ENCODE peak calls at places on chromosomes 1 and 21, in eight cellular contexts. V, W, F, U, G, H, D and C are unnamed samples.
A peak's percentile ranks its signal among the peaks of the same experiment; 100 is the strongest.

GRCh38 chr1:2962061-2962460 is 59.2 kb upstream of the ACTRT2 start:
- DNase-seq in V (no peak), W (peak; percentile 19), F (no peak), U (no peak), G (no peak), H (no peak), D (no peak), C (peak; percentile 25)

GRCh38 chr1:94792876-94793605 is 27.1 kb upstream of the SLC44A3 start:
- DNase-seq in V (no peak), W (no peak), F (no peak), U (no peak), G (no peak), H (no peak), D (no peak), C (no peak)

GRCh38 chr1:41015281-41015680 is 6.2 kb downstream of the SLFNL1 start:
- DNase-seq in V (no peak), W (no peak), F (no peak), U (no peak), G (no peak), H (no peak), D (no peak), C (no peak)

GRCh38 chr1:156582388-156583022 is 3.0 kb downstream of the TTC24 start:
- DNase-seq in V (no peak), W (no peak), F (no peak), U (no peak), G (no peak), H (peak; percentile 29), D (no peak), C (no peak)

GRCh38 chr1:157415661-157416060 is 136.7 kb downstream of the FCRL5 start:
- DNase-seq in V (no peak), W (no peak), F (no peak), U (no peak), G (no peak), H (no peak), D (no peak), C (no peak)

GRCh38 chr1:171245458-171246064 is 2.7 kb upstream of the FMO1 start:
- DNase-seq in V (no peak), W (no peak), F (peak; percentile 45), U (no peak), G (no peak), H (no peak), D (no peak), C (no peak)

GRCh38 chr1:33120436-33121231 is 39.7 kb downstream of the AZIN2 start:
- DNase-seq in V (no peak), W (no peak), F (no peak), U (no peak), G (no peak), H (no peak), D (no peak), C (no peak)

GRCh38 chr1:208201241-208201640 is 42.9 kb downstream of the PLXNA2 start:
- DNase-seq in V (no peak), W (peak; percentile 70), F (no peak), U (no peak), G (no peak), H (no peak), D (peak; percentile 71), C (peak; percentile 75)

GRCh38 chr21:35926003-35926541 is 134.3 kb downstream of the SETD4 start:
- DNase-seq in V (no peak), W (no peak), F (no peak), U (no peak), G (no peak), H (no peak), D (no peak), C (no peak)

GRCh38 chr1:73910466-73910865 is 287.5 kb downstream of the LRRIQ3 start:
- DNase-seq in V (no peak), W (no peak), F (no peak), U (no peak), G (no peak), H (no peak), D (no peak), C (no peak)

GRCh38 chr1:103783944-103784377 is 34.3 kb downstream of the AMY1C start:
- DNase-seq in V (no peak), W (no peak), F (no peak), U (no peak), G (no peak), H (no peak), D (no peak), C (no peak)

GRCh38 chr1:103790172-103790571 is 40.5 kb downstream of the AMY1C start:
- DNase-seq in V (no peak), W (no peak), F (no peak), U (no peak), G (no peak), H (no peak), D (no peak), C (no peak)

GRCh38 chr1:103788377-103788776 is 38.7 kb downstream of the AMY1C start:
- DNase-seq in V (no peak), W (no peak), F (no peak), U (no peak), G (no peak), H (no peak), D (no peak), C (no peak)
- H3K4me1 ChIP-seq in V (no peaks in the 10 kb centered on the region), W (no peaks in the 10 kb centered on the region), F (no peaks in the 10 kb centered on the region), U (no peaks in the 10 kb centered on the region), G (no peaks in the 10 kb centered on the region), H (no peaks in the 10 kb centered on the region), D (no peaks in the 10 kb centered on the region), C (no peaks in the 10 kb centered on the region)

GRCh38 chr1:200029624-200030074 is 2.1 kb downstream of the NR5A2 start:
- DNase-seq in V (no peak), W (peak; percentile 63), F (no peak), U (no peak), G (no peak), H (no peak), D (no peak), C (no peak)

GRCh38 chr1:200027264-200027823 is at the start of gene NR5A2:
- DNase-seq in V (no peak), W (no peak), F (no peak), U (no peak), G (no peak), H (no peak), D (no peak), C (no peak)

GRCh38 chr1:200029035-200029623 is 1.6 kb downstream of the NR5A2 start:
- DNase-seq in V (no peak), W (peak; percentile 81), F (peak; percentile 4), U (no peak), G (no peak), H (no peak), D (peak; percentile 49), C (no peak)

GRCh38 chr1:200030791-200031190 is 3.3 kb downstream of the NR5A2 start:
- DNase-seq in V (no peak), W (no peak), F (no peak), U (no peak), G (no peak), H (no peak), D (no peak), C (no peak)

DNA sequence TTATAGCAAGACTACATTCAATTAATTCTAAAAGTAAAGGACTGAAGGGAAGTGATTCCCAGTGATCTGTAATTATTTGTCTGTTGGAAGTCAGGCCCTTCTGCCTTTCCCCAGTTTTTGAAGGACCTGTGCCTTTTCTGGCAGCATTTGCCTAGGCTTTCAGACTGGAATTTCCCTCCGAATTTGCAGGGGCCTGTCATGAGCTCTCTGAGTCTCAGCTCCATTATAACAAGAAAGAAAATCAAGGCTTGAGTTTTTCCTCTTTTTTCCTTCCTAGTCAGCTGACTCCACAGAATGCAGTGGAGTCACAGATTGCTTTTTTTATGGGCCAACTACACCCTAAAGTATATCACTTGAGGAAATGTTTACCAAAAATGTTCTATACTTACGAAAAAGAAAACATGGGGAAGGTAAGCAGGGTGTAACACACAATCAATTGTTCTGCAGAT is 1.1 kb downstream of the NR5A2 start:
- DNase-seq in V (no peak), W (no peak), F (no peak), U (no peak), G (no peak), H (no peak), D (no peak), C (no peak)
- H3K4me3 ChIP-seq in V (peak overlapping the region; percentile 57), W (peak overlapping the region; percentile 33), F (peak overlapping the region; percentile 64), U (peak overlapping the region; percentile 60), G (peak overlapping the region; percentile 63), H (no peak overlapping the region), D (peak overlapping the region; percentile 42), C (peak overlapping the region; percentile 79)

DNA sequence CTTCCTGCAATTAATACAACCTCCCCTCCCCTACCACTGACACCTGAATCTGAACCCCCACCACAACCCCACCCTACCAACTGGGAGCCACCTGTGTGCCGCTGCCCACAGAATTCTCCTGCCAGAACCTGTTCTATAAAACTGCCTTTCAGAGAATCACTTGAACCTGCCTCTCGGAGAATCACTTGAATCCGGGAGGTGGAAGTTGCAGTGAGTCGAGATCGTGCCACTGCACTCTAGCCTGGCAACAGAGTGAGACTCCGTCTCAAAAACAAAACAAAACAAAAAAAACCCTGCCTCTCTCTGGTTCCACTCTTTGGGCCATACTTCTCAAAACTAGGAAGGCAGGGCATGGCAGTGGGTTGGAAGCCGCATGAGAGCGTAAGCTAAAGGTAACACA is 5.7 kb downstream of the URB1 start:
- DNase-seq in V (no peak), W (no peak), F (no peak), U (no peak), G (no peak), H (no peak), D (no peak), C (no peak)
- H3K4me1 ChIP-seq in V (peaks cover 11% of the 10 kb centered on the region), W (no peaks in the 10 kb centered on the region), F (peaks cover 25% of the 10 kb centered on the region), U (peaks cover 29% of the 10 kb centered on the region), G (peaks cover 70% of the 10 kb centered on the region), H (peaks cover 10% of the 10 kb centered on the region), D (peaks cover 10% of the 10 kb centered on the region), C (peaks cover 5% of the 10 kb centered on the region)

GRCh38 chr1:9059944-9060744 is 9.3 kb downstream of the SLC2A5 start:
- DNase-seq in V (no peak), W (peak; percentile 2), F (no peak), U (no peak), G (no peak), H (no peak), D (no peak), C (no peak)

GRCh38 chr1:9062846-9063245 is 6.6 kb downstream of the SLC2A5 start:
- DNase-seq in V (no peak), W (no peak), F (no peak), U (no peak), G (no peak), H (no peak), D (no peak), C (no peak)

GRCh38 chr1:9061949-9062555 is 7.4 kb downstream of the SLC2A5 start:
- DNase-seq in V (no peak), W (no peak), F (no peak), U (no peak), G (no peak), H (no peak), D (no peak), C (no peak)

GRCh38 chr1:9058465-9058864 is 11.0 kb downstream of the SLC2A5 start:
- DNase-seq in V (no peak), W (peak; percentile 12), F (no peak), U (no peak), G (no peak), H (no peak), D (no peak), C (no peak)

DNA sequence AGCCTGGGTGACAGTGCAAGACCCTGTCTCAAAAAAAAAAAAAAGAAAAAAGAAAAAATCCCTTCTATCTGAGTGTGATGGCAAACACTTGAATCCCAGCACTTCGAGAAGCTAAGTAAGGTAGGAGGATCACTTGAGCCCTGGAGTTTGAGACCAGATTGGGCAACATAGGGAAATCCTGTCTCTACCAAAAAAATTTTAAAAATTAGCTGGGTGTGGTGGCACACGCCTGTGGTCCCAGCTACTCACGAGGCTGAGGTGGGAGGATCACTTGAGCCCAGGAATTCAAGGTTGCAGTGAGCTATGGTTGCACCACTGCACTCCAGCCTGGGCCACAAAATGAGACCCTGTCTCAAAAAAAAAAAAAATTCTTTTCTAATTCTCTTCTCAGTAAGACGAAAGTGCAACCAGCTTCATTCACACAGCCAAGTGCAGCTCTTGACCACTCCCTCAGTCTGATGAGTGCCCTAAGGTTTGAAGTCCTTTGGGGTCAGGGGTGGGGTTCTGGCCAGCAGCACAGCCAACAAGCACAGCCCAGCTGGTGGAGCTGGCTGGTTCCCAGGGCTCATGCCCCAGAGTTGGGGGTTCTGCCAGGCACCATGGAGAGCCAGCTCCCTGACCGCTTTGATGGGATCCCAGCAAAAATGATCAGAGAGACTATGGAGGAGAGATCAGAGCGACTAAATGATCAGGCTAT is 8.0 kb downstream of the SLC2A5 start:
- DNase-seq in V (peak; percentile 58), W (peak; percentile 60), F (no peak), U (peak; percentile 19), G (no peak), H (no peak), D (no peak), C (no peak)
- H3K4me3 ChIP-seq in V (no peak overlapping the region), W (no peak overlapping the region), F (no peak overlapping the region), U (no peak overlapping the region), G (no peak overlapping the region), H (no peak overlapping the region), D (no peak overlapping the region), C (no peak overlapping the region)